ENCODE peak calls at places on chromosomes 6 and 20, in six cellular contexts. Y is psoas muscle, E is heart left ventricle, U is HCT116, P is upper lobe of right lung, V is ovary. Q is an unnamed sample.

GRCh38 chr20:2697768-2698167 is 5.2 kb downstream of the EBF4 start:
- DNase-seq in Y (no peak), E (no peak), U (no peak), P (no peak), V (no peak), Q (no peak)

GRCh38 chr6:106757267-106757666 is 127.9 kb downstream of the QRSL1 start:
- DNase-seq in Y (no peak), E (no peak), U (no peak), P (no peak), V (no peak), Q (no peak)

GRCh38 chr6:88165877-88166492 is at the start of gene CNR1:
- DNase-seq in Y (peak; percentile 70), E (peak; percentile 26), U (no peak), P (peak; percentile 92), V (peak; percentile 49), Q (peak; percentile 68)

GRCh38 chr6:3750324-3751018 is 1.0 kb downstream of the PXDC1 start:
- DNase-seq in Y (peak; percentile 92), E (peak; percentile 92), U (no peak), P (peak; percentile 94), V (peak; percentile 86), Q (peak; percentile 82)

GRCh38 chr20:10622657-10623418 is 51.0 kb downstream of the JAG1 start:
- DNase-seq in Y (peak; percentile 74), E (peak; percentile 63), U (no peak), P (no peak), V (peak; percentile 60), Q (peak; percentile 76)

GRCh38 chr20:1844723-1845523 is 50.3 kb upstream of the SIRPA start:
- DNase-seq in Y (peak; percentile 66), E (peak; percentile 69), U (no peak), P (peak; percentile 75), V (no peak), Q (no peak)

GRCh38 chr6:110874880-110875547 is 429 bp downstream of the AMD1 start:
- DNase-seq in Y (peak; percentile 71), E (no peak), U (no peak), P (peak; percentile 82), V (peak; percentile 72), Q (peak; percentile 27)

GRCh38 chr6:140130074-140130473 is 755.6 kb upstream of the CITED2 start:
- DNase-seq in Y (no peak), E (no peak), U (no peak), P (no peak), V (no peak), Q (no peak)

GRCh38 chr20:62211769-62212288 is 8.2 kb downstream of the HRH3 start:
- DNase-seq in Y (no peak), E (no peak), U (no peak), P (no peak), V (no peak), Q (no peak)

GRCh38 chr6:52595000-52595795 is 18.3 kb upstream of the TRAM2 start:
- DNase-seq in Y (no peak), E (peak; percentile 48), U (no peak), P (no peak), V (peak; percentile 47), Q (no peak)

GRCh38 chr6:220736-221475 is 71.4 kb upstream of the DUSP22 start:
- DNase-seq in Y (no peak), E (no peak), U (no peak), P (peak; percentile 30), V (no peak), Q (no peak)

GRCh38 chr6:74133073-74133472 is 437.1 kb downstream of the CD109 start:
- DNase-seq in Y (no peak), E (no peak), U (no peak), P (no peak), V (no peak), Q (no peak)

GRCh38 chr6:35067234-35067633 is 73.9 kb downstream of the TCP11 start:
- DNase-seq in Y (peak; percentile 21), E (no peak), U (no peak), P (no peak), V (no peak), Q (no peak)

GRCh38 chr20:36644713-36645109 is 1.3 kb downstream of the SLA2 start:
- DNase-seq in Y (no peak), E (no peak), U (no peak), P (no peak), V (no peak), Q (no peak)

DNA sequence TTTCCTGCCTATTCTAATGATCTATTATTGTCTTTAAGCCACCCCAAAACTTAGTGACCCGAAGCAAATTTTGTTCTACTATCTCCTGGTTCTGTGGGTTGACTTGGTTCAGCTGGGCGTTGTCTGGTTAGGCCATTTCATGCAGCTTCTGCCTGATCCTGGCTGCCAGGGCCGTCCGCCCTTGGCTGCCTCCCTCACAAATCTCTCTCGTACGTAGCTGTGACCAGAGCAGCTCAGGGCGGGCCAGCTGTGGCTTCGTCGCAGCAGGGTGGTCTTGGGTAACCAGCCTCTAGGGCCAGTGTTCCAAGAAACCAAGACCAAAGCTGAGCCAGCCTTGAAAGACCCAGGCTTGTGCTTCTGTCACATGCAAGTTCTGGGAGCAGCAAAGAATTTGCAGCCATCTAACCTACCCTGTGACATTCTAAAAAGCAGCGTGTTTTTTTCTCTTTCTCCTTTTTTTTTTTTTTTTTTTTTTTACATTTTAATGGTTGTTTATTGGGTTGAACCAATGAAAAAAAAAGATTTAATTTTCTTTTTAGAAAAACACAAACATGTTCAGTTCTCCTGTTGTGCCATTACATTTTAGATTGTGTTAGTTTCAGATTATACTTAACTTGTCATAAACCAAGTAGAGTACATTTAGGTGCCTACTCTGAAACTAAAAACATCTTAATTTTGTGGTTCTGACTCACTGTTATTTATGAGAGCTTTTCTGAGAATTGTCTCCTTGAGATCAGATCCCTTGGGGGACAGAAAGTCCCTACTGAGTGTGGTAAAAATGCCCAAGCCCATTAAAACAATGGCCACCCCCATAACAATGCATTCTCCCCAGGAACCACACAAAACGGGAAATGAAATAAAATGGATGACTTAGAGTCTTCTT is 83.9 kb downstream of the ZDHHC14 start:
- DNase-seq in Y (no peak), E (no peak), U (no peak), P (no peak), V (no peak), Q (no peak)
- H3K27ac ChIP-seq in Y (no peak overlapping the region), E (no peak overlapping the region), U (no peak overlapping the region), P (no peak overlapping the region), V (no peak overlapping the region), Q (no peak overlapping the region)

DNA sequence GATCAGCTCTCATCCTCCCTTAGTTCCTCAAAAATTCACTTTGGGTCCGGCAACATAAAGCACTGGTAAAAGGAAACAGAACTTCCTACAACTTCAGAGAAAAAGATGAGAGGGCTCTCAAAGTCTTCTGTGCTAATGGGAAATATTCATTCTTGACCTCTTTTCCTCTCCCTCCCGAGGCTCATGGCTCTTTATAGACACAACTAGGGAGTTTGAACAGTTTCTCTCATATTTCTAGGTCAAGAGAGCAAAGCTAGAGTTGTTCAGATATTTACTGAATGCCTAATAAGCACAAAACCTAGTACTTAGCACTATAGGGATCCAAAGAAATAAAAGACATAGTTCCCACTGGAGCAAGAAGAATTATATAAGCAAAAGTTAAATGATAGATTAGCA is 124.1 kb upstream of the TCF21 start:
- DNase-seq in Y (no peak), E (no peak), U (no peak), P (no peak), V (no peak), Q (no peak)
- H3K27ac ChIP-seq in Y (no peak overlapping the region), E (peak overlapping the region; percentile 57), U (peak overlapping the region; percentile 37), P (peak overlapping the region; percentile 33), V (no peak overlapping the region), Q (no peak overlapping the region)

GRCh38 chr6:1617466-1618304 is 8.0 kb downstream of the FOXC1 start:
- DNase-seq in Y (peak; percentile 27), E (no peak), U (no peak), P (no peak), V (no peak), Q (no peak)

GRCh38 chr6:1619666-1620503 is 10.2 kb downstream of the FOXC1 start:
- DNase-seq in Y (peak; percentile 56), E (peak; percentile 46), U (no peak), P (peak; percentile 72), V (no peak), Q (no peak)

GRCh38 chr6:1618305-1619105 is 8.8 kb downstream of the FOXC1 start:
- DNase-seq in Y (peak; percentile 23), E (no peak), U (no peak), P (no peak), V (no peak), Q (no peak)

GRCh38 chr6:1620504-1621327 is 11.0 kb downstream of the FOXC1 start:
- DNase-seq in Y (peak; percentile 41), E (no peak), U (no peak), P (no peak), V (no peak), Q (no peak)

DNA sequence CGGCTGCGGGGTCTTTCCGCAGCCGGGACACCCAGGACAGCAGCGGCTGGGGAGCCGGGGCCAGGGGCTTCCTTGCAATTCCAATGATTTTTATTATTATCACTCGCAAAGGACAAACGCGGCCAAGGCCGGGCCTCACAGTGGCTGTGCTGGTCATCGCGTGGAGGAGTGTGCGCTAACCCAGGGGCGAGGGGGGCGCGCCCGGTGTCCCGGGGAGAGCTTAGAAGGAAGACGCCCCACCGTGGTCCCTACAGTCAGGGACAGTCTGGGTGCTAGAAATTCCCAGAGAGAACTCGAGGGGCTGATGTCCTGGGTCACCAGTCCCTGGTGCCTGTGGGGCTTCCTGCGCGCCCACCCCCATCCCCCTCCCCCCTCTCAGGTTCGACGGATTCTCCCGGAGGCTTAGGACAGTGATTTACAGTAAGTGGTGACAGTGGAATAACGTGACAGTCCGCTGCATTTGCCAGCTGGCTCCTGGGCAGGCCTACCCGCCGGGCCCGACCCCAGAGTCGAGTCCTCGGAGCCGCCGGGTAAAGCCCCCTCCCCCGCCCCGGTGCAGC is 9.5 kb downstream of the FOXC1 start:
- DNase-seq in Y (peak; percentile 39), E (no peak), U (no peak), P (no peak), V (no peak), Q (no peak)
- H3K27ac ChIP-seq in Y (no peak overlapping the region), E (no peak overlapping the region), U (no peak overlapping the region), P (no peak overlapping the region), V (no peak overlapping the region), Q (no peak overlapping the region)

DNA sequence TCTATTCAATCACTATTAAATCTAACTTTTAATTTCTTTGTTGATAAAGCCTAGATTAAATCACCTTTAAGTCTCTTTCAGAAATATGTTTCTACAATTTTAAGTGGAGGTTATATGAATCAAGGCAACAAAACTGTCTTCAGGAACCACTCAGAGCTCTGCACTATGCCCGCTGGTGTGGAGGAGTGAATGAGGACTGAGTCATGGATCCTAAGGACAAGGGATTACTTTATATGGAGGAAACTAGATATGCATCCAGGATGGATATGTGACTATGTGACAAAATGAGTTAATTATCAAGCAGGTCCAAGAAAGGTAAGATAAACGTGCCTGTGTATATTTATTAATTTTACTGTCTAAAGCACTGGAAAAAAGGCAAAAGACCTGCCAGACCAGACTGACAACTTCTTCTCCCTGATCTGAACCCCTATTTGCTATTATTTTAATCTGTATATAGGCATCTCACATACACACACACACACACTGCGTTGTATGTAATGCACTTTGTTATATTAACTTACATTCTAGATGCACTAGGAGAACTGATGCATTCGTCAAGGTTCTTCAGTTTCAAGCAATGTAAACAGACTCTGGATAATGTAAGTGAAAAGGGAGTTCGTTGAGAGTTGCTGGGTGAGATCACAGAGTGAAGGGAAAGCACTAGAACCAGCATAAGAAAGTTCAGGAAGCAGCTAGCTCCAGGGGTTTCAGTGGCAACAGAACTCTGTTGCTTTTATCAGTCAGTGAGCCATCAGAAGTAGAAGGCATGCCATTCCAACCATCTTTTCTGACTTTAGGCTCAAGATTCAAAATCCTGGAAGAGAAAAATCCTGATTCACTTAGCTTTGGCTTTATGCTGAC is 26.4 kb upstream of the ADGRG6 start:
- DNase-seq in Y (no peak), E (no peak), U (no peak), P (no peak), V (no peak), Q (peak; percentile 30)
- H3K27ac ChIP-seq in Y (no peak overlapping the region), E (no peak overlapping the region), U (no peak overlapping the region), P (no peak overlapping the region), V (no peak overlapping the region), Q (no peak overlapping the region)

GRCh38 chr6:42104095-42104806 is 38.2 kb downstream of the C6orf132 start:
- DNase-seq in Y (peak; percentile 87), E (peak; percentile 83), U (no peak), P (peak; percentile 93), V (peak; percentile 56), Q (peak; percentile 84)
- H3K27ac ChIP-seq in Y (no peak overlapping the region), E (peak overlapping the region; percentile 23), U (no peak overlapping the region), P (peak overlapping the region; percentile 51), V (no peak overlapping the region), Q (peak overlapping the region; percentile 64)